ENCODE peak calls at places on chromosomes 16 and 17, in seven cellular contexts. One of them, this sample, is unnamed.

GRCh38 chr17:52606098-52606497 is 447.6 kb upstream of the CA10 start:
- DNase-seq in AG04450: no peak
- DNase-seq in activated CD8-positive, alpha-beta T cell treated with anti-CD3 and anti-CD28 coated beads for 36 hours: no peak
- DNase-seq in CD4-positive, alpha-beta T cell: no peak
- DNase-seq in ovary: no peak
- DNase-seq in CD8-positive, alpha-beta T cell: no peak
- DNase-seq in astrocyte of the spinal cord: no peak
- DNase-seq in this sample: no peak

GRCh38 chr16:27729516-27730304 is 179.8 kb downstream of the KATNIP start:
- DNase-seq in CD4-positive, alpha-beta T cell: no peak
- DNase-seq in activated CD8-positive, alpha-beta T cell treated with anti-CD3 and anti-CD28 coated beads for 36 hours: no peak
- DNase-seq in ovary: no peak
- DNase-seq in CD8-positive, alpha-beta T cell: no peak
- DNase-seq in astrocyte of the spinal cord: peak
- DNase-seq in AG04450: no peak
- DNase-seq in this sample: no peak

GRCh38 chr16:6684076-6684673 is 648.5 kb upstream of the RBFOX1 start:
- DNase-seq in AG04450: no peak
- DNase-seq in activated CD8-positive, alpha-beta T cell treated with anti-CD3 and anti-CD28 coated beads for 36 hours: peak
- DNase-seq in CD8-positive, alpha-beta T cell: no peak
- DNase-seq in CD4-positive, alpha-beta T cell: no peak
- DNase-seq in ovary: no peak
- DNase-seq in astrocyte of the spinal cord: no peak
- DNase-seq in this sample: no peak

GRCh38 chr16:50509521-50510341 is 38.5 kb upstream of the NKD1 start:
- DNase-seq in CD4-positive, alpha-beta T cell: peak
- DNase-seq in AG04450: no peak
- DNase-seq in ovary: no peak
- DNase-seq in astrocyte of the spinal cord: peak
- DNase-seq in CD8-positive, alpha-beta T cell: peak
- DNase-seq in activated CD8-positive, alpha-beta T cell treated with anti-CD3 and anti-CD28 coated beads for 36 hours: peak
- DNase-seq in this sample: no peak

GRCh38 chr17:42414782-42415409 is 8.2 kb downstream of the CAVIN1 start:
- DNase-seq in CD4-positive, alpha-beta T cell: peak
- DNase-seq in ovary: no peak
- DNase-seq in astrocyte of the spinal cord: no peak
- DNase-seq in AG04450: no peak
- DNase-seq in activated CD8-positive, alpha-beta T cell treated with anti-CD3 and anti-CD28 coated beads for 36 hours: peak
- DNase-seq in CD8-positive, alpha-beta T cell: peak
- DNase-seq in this sample: no peak

GRCh38 chr16:84886536-84887090 is 66.8 kb downstream of the CRISPLD2 start:
- DNase-seq in CD4-positive, alpha-beta T cell: no peak
- DNase-seq in AG04450: no peak
- DNase-seq in ovary: no peak
- DNase-seq in CD8-positive, alpha-beta T cell: no peak
- DNase-seq in astrocyte of the spinal cord: no peak
- DNase-seq in activated CD8-positive, alpha-beta T cell treated with anti-CD3 and anti-CD28 coated beads for 36 hours: no peak
- DNase-seq in this sample: no peak

GRCh38 chr17:58525239-58525638 is 10.8 kb upstream of the MTMR4 start:
- DNase-seq in activated CD8-positive, alpha-beta T cell treated with anti-CD3 and anti-CD28 coated beads for 36 hours: no peak
- DNase-seq in CD8-positive, alpha-beta T cell: no peak
- DNase-seq in CD4-positive, alpha-beta T cell: no peak
- DNase-seq in astrocyte of the spinal cord: peak
- DNase-seq in ovary: peak
- DNase-seq in AG04450: peak
- DNase-seq in this sample: no peak

GRCh38 chr17:63440127-63440769 is 5.9 kb downstream of the CYB561 start:
- DNase-seq in astrocyte of the spinal cord: no peak
- DNase-seq in AG04450: no peak
- DNase-seq in activated CD8-positive, alpha-beta T cell treated with anti-CD3 and anti-CD28 coated beads for 36 hours: no peak
- DNase-seq in CD8-positive, alpha-beta T cell: peak
- DNase-seq in CD4-positive, alpha-beta T cell: peak
- DNase-seq in ovary: no peak
- DNase-seq in this sample: no peak

GRCh38 chr17:34081269-34081668 is 173.8 kb upstream of the CCL2 start:
- DNase-seq in activated CD8-positive, alpha-beta T cell treated with anti-CD3 and anti-CD28 coated beads for 36 hours: no peak
- DNase-seq in CD4-positive, alpha-beta T cell: no peak
- DNase-seq in AG04450: no peak
- DNase-seq in astrocyte of the spinal cord: no peak
- DNase-seq in CD8-positive, alpha-beta T cell: no peak
- DNase-seq in ovary: no peak
- DNase-seq in this sample: no peak

GRCh38 chr16:50819706-50820105 is 77.8 kb downstream of the CYLD start:
- DNase-seq in AG04450: no peak
- DNase-seq in ovary: no peak
- DNase-seq in activated CD8-positive, alpha-beta T cell treated with anti-CD3 and anti-CD28 coated beads for 36 hours: no peak
- DNase-seq in astrocyte of the spinal cord: no peak
- DNase-seq in CD4-positive, alpha-beta T cell: no peak
- DNase-seq in CD8-positive, alpha-beta T cell: peak
- DNase-seq in this sample: no peak

GRCh38 chr16:27177031-27177774 is 26.1 kb upstream of the KDM8 start:
- DNase-seq in CD8-positive, alpha-beta T cell: no peak
- DNase-seq in activated CD8-positive, alpha-beta T cell treated with anti-CD3 and anti-CD28 coated beads for 36 hours: peak
- DNase-seq in CD4-positive, alpha-beta T cell: no peak
- DNase-seq in AG04450: peak
- DNase-seq in astrocyte of the spinal cord: peak
- DNase-seq in ovary: no peak
- DNase-seq in this sample: no peak

GRCh38 chr16:67208525-67208896 is 9.6 kb downstream of the ELMO3 start:
- DNase-seq in activated CD8-positive, alpha-beta T cell treated with anti-CD3 and anti-CD28 coated beads for 36 hours: no peak
- DNase-seq in CD8-positive, alpha-beta T cell: no peak
- DNase-seq in astrocyte of the spinal cord: no peak
- DNase-seq in CD4-positive, alpha-beta T cell: no peak
- DNase-seq in ovary: no peak
- DNase-seq in AG04450: no peak
- DNase-seq in this sample: no peak

GRCh38 chr17:27985736-27986394 is 56.6 kb upstream of the NLK start:
- DNase-seq in astrocyte of the spinal cord: no peak
- DNase-seq in activated CD8-positive, alpha-beta T cell treated with anti-CD3 and anti-CD28 coated beads for 36 hours: no peak
- DNase-seq in CD4-positive, alpha-beta T cell: no peak
- DNase-seq in CD8-positive, alpha-beta T cell: no peak
- DNase-seq in AG04450: no peak
- DNase-seq in ovary: no peak
- DNase-seq in this sample: no peak

GRCh38 chr16:73172621-73173312 is 124.8 kb upstream of the ZFHX3 start:
- DNase-seq in AG04450: peak
- DNase-seq in astrocyte of the spinal cord: peak
- DNase-seq in activated CD8-positive, alpha-beta T cell treated with anti-CD3 and anti-CD28 coated beads for 36 hours: no peak
- DNase-seq in CD4-positive, alpha-beta T cell: no peak
- DNase-seq in CD8-positive, alpha-beta T cell: no peak
- DNase-seq in ovary: peak
- DNase-seq in this sample: no peak
- TF ChIP-seq CTCF in AG04450: peak
- TF ChIP-seq CTCF in astrocyte of the spinal cord: peak
- TF ChIP-seq CTCF in activated CD8-positive, alpha-beta T cell treated with anti-CD3 and anti-CD28 coated beads for 36 hours: no peak
- TF ChIP-seq CTCF in CD4-positive, alpha-beta T cell: no peak
- TF ChIP-seq CTCF in CD8-positive, alpha-beta T cell: no peak
- TF ChIP-seq CTCF in ovary: peak
- TF ChIP-seq CTCF in this sample: no peak

GRCh38 chr16:49382916-49383315 is 9.3 kb downstream of the C16orf78 start:
- DNase-seq in AG04450: no peak
- DNase-seq in astrocyte of the spinal cord: no peak
- DNase-seq in CD4-positive, alpha-beta T cell: no peak
- DNase-seq in CD8-positive, alpha-beta T cell: no peak
- DNase-seq in ovary: no peak
- DNase-seq in activated CD8-positive, alpha-beta T cell treated with anti-CD3 and anti-CD28 coated beads for 36 hours: peak
- DNase-seq in this sample: no peak
- TF ChIP-seq CTCF in AG04450: no peak
- TF ChIP-seq CTCF in astrocyte of the spinal cord: peak
- TF ChIP-seq CTCF in CD4-positive, alpha-beta T cell: no peak
- TF ChIP-seq CTCF in CD8-positive, alpha-beta T cell: no peak
- TF ChIP-seq CTCF in ovary: no peak
- TF ChIP-seq CTCF in activated CD8-positive, alpha-beta T cell treated with anti-CD3 and anti-CD28 coated beads for 36 hours: no peak
- TF ChIP-seq CTCF in this sample: no peak

DNA sequence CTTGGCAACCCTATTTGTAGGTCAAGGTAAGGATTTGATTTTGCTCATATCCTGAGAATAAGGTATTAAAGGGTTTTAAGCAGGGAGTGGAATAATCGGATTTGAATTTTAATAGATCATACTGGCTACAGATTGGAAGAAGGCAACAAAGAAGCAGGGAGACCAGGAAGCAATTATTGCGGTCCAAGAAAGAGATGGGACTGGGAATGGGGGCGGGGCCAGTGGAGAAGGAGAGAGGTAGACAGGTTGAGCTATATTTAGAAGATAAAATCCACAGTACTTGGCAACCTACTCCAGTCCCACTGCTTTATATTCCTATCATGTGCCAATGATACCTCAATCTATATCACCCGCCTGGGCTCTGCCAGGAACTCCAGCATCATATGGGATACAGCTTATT is 5.8 kb upstream of the NOL11 start:
- DNase-seq in activated CD8-positive, alpha-beta T cell treated with anti-CD3 and anti-CD28 coated beads for 36 hours: no peak
- DNase-seq in CD8-positive, alpha-beta T cell: no peak
- DNase-seq in astrocyte of the spinal cord: no peak
- DNase-seq in AG04450: no peak
- DNase-seq in CD4-positive, alpha-beta T cell: no peak
- DNase-seq in ovary: no peak
- DNase-seq in this sample: no peak
- TF ChIP-seq CTCF in activated CD8-positive, alpha-beta T cell treated with anti-CD3 and anti-CD28 coated beads for 36 hours: no peak
- TF ChIP-seq CTCF in CD8-positive, alpha-beta T cell: no peak
- TF ChIP-seq CTCF in astrocyte of the spinal cord: no peak
- TF ChIP-seq CTCF in AG04450: no peak
- TF ChIP-seq CTCF in CD4-positive, alpha-beta T cell: no peak
- TF ChIP-seq CTCF in ovary: no peak
- TF ChIP-seq CTCF in this sample: no peak

DNA sequence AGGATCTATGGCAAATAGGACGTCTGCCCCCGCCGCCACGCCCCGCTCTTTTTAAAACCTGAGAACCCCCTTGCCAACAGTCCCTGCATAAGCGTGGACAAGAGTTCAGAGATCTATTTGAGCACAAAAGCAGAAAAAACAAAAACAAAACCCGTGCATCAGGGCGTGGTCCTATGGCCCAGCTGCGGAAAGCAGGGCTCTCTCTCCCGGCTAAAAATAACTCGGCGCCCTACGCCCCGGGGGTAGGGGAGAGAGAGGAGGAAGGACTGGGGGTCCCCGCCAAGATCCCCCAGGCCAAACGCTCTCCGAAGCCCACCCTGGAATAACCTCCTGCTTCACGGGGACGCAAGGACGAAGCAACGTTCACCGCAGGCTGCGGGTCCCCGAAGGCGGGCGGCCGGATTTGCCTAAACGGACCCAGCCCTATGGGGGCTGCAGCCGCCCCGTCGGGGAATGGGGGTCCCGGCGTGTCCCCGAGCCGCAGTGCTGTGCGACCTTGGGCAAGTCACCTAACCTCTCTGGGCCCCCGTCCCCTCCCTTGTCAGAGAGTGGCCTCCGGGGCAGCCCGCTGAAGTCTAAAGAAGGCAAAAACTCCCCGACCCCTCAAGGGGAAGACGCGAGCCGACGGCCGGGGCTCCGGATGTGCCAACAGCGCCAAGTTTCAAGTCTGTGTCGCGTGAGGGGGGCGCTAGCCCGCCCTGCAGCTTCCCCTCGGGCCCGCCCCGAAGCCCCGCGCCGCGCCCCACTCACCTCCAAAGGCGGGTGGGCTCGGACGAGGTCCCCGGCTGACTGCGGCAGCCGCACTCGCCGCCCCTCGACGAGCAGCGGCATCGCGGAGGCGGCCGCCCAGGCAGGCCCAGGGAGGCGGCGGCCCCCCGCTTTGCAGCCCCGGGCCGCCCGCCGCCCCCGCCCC is 477 bp downstream of the NTAN1 start:
- DNase-seq in AG04450: no peak
- DNase-seq in activated CD8-positive, alpha-beta T cell treated with anti-CD3 and anti-CD28 coated beads for 36 hours: peak
- DNase-seq in CD4-positive, alpha-beta T cell: peak
- DNase-seq in astrocyte of the spinal cord: peak
- DNase-seq in ovary: no peak
- DNase-seq in CD8-positive, alpha-beta T cell: no peak
- DNase-seq in this sample: no peak
- TF ChIP-seq CTCF in AG04450: peak
- TF ChIP-seq CTCF in activated CD8-positive, alpha-beta T cell treated with anti-CD3 and anti-CD28 coated beads for 36 hours: peak
- TF ChIP-seq CTCF in CD4-positive, alpha-beta T cell: peak
- TF ChIP-seq CTCF in astrocyte of the spinal cord: peak
- TF ChIP-seq CTCF in ovary: no peak
- TF ChIP-seq CTCF in CD8-positive, alpha-beta T cell: peak
- TF ChIP-seq CTCF in this sample: no peak

DNA sequence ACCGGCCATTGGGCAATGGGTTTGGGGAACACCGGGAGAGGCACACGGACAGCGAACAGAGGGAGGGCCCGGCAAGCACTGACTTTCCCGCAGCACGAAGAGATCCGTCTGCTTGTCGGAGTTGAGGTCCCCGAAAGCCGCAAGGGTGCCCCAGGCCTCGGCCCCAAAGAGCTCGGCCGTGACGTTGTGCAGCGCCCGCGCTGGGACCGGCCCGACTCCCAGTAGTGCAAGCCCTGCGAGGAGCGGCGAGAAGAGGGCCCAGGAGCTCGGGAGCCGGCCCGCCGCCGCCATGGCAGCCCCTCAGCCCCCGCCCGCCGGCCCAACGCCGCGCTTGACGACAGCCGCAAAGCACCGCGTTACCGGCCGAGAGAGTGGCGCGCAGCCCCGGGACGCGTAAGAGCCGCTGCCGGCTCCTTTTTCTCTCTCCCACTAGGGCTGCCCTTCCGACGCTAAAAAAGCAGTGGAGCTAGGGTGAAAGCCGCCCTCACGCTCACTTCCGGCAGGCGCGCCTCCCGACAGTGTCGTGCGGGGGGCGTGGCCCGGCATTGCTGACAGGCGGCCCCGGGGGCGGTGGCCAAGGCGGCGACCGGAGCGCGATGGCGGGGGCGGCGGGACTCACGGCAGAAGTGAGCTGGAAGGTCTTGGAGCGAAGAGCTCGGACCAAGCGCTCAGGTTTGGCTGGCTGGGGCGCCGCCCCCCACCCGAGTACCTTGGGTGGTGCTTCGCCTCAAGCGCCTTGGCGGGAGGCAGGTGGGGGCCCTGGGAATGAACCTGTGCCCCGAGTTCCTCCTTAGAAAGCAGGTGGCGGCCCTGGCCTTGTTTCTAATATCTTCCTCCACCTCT is at the start of the genes ITFG1 and PHKB:
- DNase-seq in activated CD8-positive, alpha-beta T cell treated with anti-CD3 and anti-CD28 coated beads for 36 hours: peak
- DNase-seq in AG04450: peak
- DNase-seq in CD4-positive, alpha-beta T cell: peak
- DNase-seq in astrocyte of the spinal cord: peak
- DNase-seq in CD8-positive, alpha-beta T cell: peak
- DNase-seq in ovary: peak
- DNase-seq in this sample: peak
- TF ChIP-seq CTCF in activated CD8-positive, alpha-beta T cell treated with anti-CD3 and anti-CD28 coated beads for 36 hours: no peak
- TF ChIP-seq CTCF in AG04450: no peak
- TF ChIP-seq CTCF in CD4-positive, alpha-beta T cell: no peak
- TF ChIP-seq CTCF in astrocyte of the spinal cord: no peak
- TF ChIP-seq CTCF in CD8-positive, alpha-beta T cell: no peak
- TF ChIP-seq CTCF in ovary: no peak
- TF ChIP-seq CTCF in this sample: no peak

DNA sequence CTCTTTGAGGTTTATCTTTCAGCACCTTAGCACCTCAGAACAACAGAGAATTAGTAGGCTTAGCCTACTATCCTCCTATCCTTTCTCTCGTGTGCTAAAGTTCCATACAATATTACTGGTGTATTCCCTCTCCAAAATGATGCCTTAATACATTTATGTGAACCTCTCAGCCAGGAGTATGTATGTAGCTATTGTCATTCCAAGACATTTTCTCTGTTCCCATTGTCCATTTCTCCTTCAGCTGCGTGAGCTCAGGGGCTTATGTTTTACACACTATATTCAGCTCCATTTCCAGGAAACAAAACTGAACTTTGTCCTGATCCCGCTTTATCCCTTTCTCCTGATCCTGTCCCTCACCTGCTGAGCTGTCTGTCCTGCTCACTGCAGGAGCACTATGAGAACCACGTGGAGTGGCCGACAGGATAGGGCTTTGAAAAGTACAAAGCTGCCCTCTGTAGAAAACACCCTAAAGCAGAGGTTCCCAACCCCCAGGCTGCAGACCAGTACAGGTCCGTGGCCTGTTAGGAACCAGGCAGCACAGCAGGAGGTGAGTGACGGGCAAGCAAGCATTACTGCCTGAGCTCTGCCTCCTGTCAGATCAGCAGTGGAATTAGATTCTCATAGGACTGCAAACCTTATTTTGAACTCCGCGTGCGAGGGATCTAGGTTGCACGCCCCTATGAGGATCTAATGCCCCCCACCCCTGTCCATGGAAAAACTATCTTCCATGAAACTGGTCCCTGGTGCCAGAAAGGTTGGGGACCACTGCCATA is 55.7 kb downstream of the CENPV start:
- DNase-seq in AG04450: no peak
- DNase-seq in ovary: peak
- DNase-seq in astrocyte of the spinal cord: no peak
- DNase-seq in activated CD8-positive, alpha-beta T cell treated with anti-CD3 and anti-CD28 coated beads for 36 hours: no peak
- DNase-seq in CD8-positive, alpha-beta T cell: no peak
- DNase-seq in CD4-positive, alpha-beta T cell: no peak
- DNase-seq in this sample: no peak
- TF ChIP-seq CTCF in AG04450: no peak
- TF ChIP-seq CTCF in ovary: no peak
- TF ChIP-seq CTCF in astrocyte of the spinal cord: no peak
- TF ChIP-seq CTCF in activated CD8-positive, alpha-beta T cell treated with anti-CD3 and anti-CD28 coated beads for 36 hours: no peak
- TF ChIP-seq CTCF in CD8-positive, alpha-beta T cell: no peak
- TF ChIP-seq CTCF in CD4-positive, alpha-beta T cell: no peak
- TF ChIP-seq CTCF in this sample: no peak